ENCODE peak calls at places on chromosomes 13 and 19, in four cellular contexts. T is vagina, Q is esophagus muscularis mucosa, S is SK-N-MC. G is an unnamed sample.

GRCh38 chr13:104648291-104648690 is 1582.1 kb upstream of the SLC10A2 start:
- DNase-seq in T (no peak), S (no peak), Q (no peak), G (no peak)

GRCh38 chr19:18023596-18024212 is 15.7 kb downstream of the ARRDC2 start:
- DNase-seq in Q (peak; percentile 95), S (peak; percentile 75), T (no peak), G (no peak)

GRCh38 chr13:45826741-45827140 is 24.8 kb downstream of the SIAH3 start:
- DNase-seq in Q (no peak), T (no peak), S (no peak), G (no peak)

GRCh38 chr19:16888629-16889371 is at the start of gene F2RL3:
- DNase-seq in T (no peak), Q (no peak), S (no peak), G (peak; percentile 62)

GRCh38 chr19:1690570-1691307 is 38.3 kb upstream of the TCF3 start:
- DNase-seq in T (no peak), S (no peak), Q (no peak), G (peak; percentile 64)

GRCh38 chr19:14648506-14648905 is 26.1 kb downstream of the ADGRE3 start:
- DNase-seq in S (no peak), T (no peak), Q (no peak), G (no peak)

GRCh38 chr13:101474419-101474957 is 22.0 kb downstream of the ITGBL1 start:
- DNase-seq in Q (no peak), S (no peak), T (no peak), G (no peak)

GRCh38 chr19:47729468-47729798 is 15.9 kb upstream of the NOP53 start:
- DNase-seq in S (no peak), T (no peak), Q (no peak), G (no peak)

GRCh38 chr19:1080360-1081161 is 13.6 kb downstream of the ARHGAP45 start:
- DNase-seq in S (no peak), Q (no peak), T (no peak), G (no peak)

GRCh38 chr13:49241296-49241695 is 6.4 kb upstream of the CDADC1 start:
- DNase-seq in S (no peak), T (no peak), Q (no peak), G (no peak)

GRCh38 chr19:32642771-32643170 is 32.2 kb downstream of the ANKRD27 start:
- DNase-seq in T (no peak), S (no peak), Q (no peak), G (no peak)

GRCh38 chr13:95492044-95492801 is 60.3 kb upstream of the CLDN10 start:
- DNase-seq in Q (no peak), S (no peak), T (no peak), G (no peak)

GRCh38 chr13:46295531-46296464 is 84.1 kb downstream of the LRRC63 start:
- DNase-seq in S (peak; percentile 86), T (no peak), Q (no peak), G (no peak)

GRCh38 chr13:94177041-94177440 is 302.4 kb downstream of the DCT start:
- DNase-seq in Q (no peak), S (no peak), T (no peak), G (no peak)

GRCh38 chr19:49774969-49775368 is 8.2 kb downstream of the AP2A1 start:
- DNase-seq in T (no peak), S (no peak), Q (no peak), G (no peak)

GRCh38 chr13:92187378-92187989 is 789.1 kb downstream of the GPC5 start:
- DNase-seq in S (peak; percentile 58), T (no peak), Q (no peak), G (no peak)

GRCh38 chr13:62643007-62643483 is 1227.4 kb upstream of the PCDH20 start:
- DNase-seq in Q (no peak), S (no peak), T (no peak), G (no peak)

GRCh38 chr19:50646074-50646807 is 3.0 kb upstream of the C19orf81 start:
- DNase-seq in Q (no peak), S (no peak), T (no peak), G (no peak)

GRCh38 chr13:39209731-39210633 is 171.7 kb downstream of the NHLRC3 start:
- DNase-seq in T (no peak), Q (no peak), S (no peak), G (no peak)

GRCh38 chr13:96898855-96899254 is 95.4 kb downstream of the OXGR1 start:
- DNase-seq in T (no peak), Q (no peak), S (no peak), G (no peak)

GRCh38 chr19:57056972-57057371 is 62.8 kb upstream of the USP29 start:
- DNase-seq in S (no peak), Q (no peak), T (no peak), G (no peak)

DNA sequence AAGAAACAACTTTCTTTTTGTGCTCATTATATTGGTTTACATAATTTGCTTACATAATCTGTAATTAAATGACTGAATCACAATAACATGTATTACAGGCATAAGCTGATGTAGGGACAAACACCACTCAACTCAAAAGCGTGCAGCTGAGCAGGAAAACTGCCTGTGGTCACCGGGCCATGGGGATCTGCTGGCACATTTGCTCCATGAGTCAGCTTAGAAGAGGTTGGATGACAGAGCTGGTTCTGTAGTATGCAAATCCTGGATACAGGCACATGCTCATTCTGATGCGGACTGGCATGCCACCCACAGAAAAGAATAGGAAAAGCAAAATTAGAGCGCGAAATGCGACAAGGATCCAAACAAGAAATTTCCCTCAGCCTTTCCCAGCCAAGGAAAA is 128.6 kb downstream of the USP12 start:
- DNase-seq in S (peak; percentile 53), Q (no peak), T (no peak), G (no peak)
- TF ChIP-seq POLR2AphosphoS5 in S (no peak), Q (peak; percentile 47), T (no peak), G (no peak)

GRCh38 chr19:39401549-39402416 is 4.9 kb upstream of the ZFP36 start:
- DNase-seq in Q (no peak), T (no peak), S (no peak), G (no peak)
- TF ChIP-seq POLR2AphosphoS5 in Q (no peak), T (no peak), S (no peak), G (peak; percentile 49)

GRCh38 chr19:41886761-41887710 is 4.1 kb downstream of the ARHGEF1 start:
- DNase-seq in S (no peak), Q (no peak), T (no peak), G (no peak)
- TF ChIP-seq POLR2AphosphoS5 in S (no peak), Q (no peak), T (no peak), G (peak; percentile 62)

DNA sequence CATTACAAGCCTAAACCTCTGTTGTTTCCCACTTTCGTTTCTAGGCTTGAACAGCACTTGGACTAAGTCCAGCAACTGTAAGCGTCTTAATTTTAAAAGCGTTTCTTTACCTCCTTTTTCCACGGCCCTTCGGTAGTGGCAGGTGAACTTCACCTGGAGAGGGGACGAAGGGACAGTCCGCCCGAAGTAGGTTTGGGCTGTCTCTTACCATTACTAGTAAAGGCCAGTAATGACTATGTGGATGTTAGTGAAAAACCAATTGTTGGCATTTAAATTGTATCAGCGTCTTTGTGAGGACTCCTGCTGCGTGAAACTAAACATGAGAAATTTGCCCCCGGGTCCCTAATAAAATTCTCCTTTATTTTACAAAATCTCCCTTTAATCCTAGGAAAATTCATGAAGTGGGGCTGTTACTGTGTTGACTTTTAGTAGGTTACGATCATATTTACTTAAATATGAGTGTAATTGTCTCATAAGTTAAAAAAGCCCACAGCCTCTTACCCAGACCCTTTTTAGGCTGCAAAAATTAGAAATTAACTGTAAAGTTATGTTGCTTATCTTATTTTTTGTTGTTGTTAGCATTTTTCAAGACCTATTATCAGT is 981 bp downstream of the ITM2B start:
- DNase-seq in S (peak; percentile 30), T (no peak), Q (no peak), G (no peak)
- TF ChIP-seq POLR2AphosphoS5 in S (no peak), T (no peak), Q (peak; percentile 15), G (no peak)

GRCh38 chr13:33129886-33130285 is 113.7 kb downstream of the KL start:
- DNase-seq in S (no peak), T (no peak), Q (no peak), G (no peak)

GRCh38 chr13:33129094-33129832 is 113.0 kb downstream of the KL start:
- DNase-seq in Q (no peak), T (no peak), S (no peak), G (no peak)

GRCh38 chr13:33134213-33134612 is 118.0 kb downstream of the KL start:
- DNase-seq in T (no peak), Q (no peak), S (no peak), G (no peak)

GRCh38 chr13:33135097-33135496 is 118.9 kb downstream of the KL start:
- DNase-seq in S (no peak), Q (no peak), T (no peak), G (no peak)

DNA sequence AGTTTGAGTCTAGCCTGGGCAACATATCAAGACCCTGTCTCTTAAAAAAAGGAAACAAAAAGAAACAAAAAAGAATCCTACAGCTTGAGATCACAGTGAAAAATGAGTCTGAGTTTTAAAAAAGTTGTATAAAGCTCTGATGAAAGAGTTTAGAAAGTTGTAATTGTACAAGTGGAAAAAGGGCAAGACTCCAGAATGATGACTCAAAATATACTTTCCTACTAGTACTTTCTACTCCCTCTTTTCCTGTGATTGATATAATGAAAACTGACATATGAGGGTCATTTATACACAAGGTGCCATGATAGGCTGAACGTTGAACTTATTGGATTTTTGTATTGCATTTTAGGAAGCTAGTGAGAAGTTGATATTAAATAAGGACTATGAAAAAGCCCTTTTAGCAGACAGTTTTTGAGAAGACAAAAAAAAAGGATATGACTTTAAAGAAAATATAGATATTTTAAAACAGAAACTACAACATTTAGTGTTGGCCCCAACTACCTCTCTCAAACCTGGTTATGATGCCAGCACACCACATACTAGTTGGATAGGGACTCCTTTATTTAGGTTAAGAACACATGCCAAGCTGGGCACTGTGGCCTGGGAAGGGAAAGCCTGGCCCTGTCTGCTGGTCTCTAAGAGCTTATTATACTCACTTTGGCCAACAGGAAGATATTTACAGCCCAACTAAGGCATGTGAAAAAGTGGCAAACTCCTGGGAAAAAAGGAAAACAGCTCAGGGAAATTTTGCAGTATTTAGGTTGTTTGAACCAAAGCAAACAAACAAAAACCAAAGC is 116.6 kb downstream of the KL start:
- DNase-seq in Q (no peak), T (no peak), S (no peak), G (no peak)
- TF ChIP-seq POLR2AphosphoS5 in Q (no peak), T (no peak), S (no peak), G (no peak)

GRCh38 chr19:10011974-10012373 is 1.3 kb upstream of the RDH8 start:
- DNase-seq in Q (no peak), S (no peak), T (no peak), G (no peak)
- TF ChIP-seq POLR2AphosphoS5 in Q (no peak), S (no peak), T (no peak), G (no peak)

DNA sequence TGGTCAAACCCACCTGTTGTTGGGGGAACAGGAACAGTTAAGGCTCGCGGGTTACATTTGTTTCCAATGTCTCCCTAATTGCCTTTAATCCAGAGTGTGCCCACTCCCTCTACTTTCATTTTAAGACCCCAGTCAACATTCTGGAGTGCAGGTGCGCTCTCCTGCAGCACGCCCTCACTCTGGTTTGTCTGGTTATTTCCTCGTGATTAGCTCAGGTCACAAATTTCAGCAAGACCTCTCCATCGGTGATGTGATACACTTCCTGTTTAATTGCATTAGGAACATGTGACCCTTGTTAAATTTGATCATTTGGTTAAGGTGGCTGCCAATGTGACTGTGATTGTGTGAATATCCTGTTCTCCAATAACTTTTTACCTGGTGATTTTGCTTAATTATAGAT is 53.0 kb downstream of the TEX29 start:
- DNase-seq in S (no peak), T (peak; percentile 12), Q (peak; percentile 66), G (no peak)
- TF ChIP-seq POLR2AphosphoS5 in S (no peak), T (no peak), Q (no peak), G (no peak)